ENCODE peak calls at places on chromosomes 3 and 15, in seven cellular contexts. W, K, P, Q, N, T and S are unnamed samples.
A peak's percentile ranks its signal among the peaks of the same experiment; 100 is the strongest.

GRCh38 chr15:45855907-45856579 is 221.2 kb downstream of the SQOR start:
- DNase-seq in K (no peak), P (no peak), Q (no peak), W (no peak), N (no peak), T (no peak), S (no peak)

GRCh38 chr3:23702198-23702597 is 103.6 kb upstream of the UBE2E1 start:
- DNase-seq in Q (no peak), N (no peak), T (no peak), W (no peak), K (peak; percentile 54), P (no peak), S (no peak)

GRCh38 chr15:29054171-29055045 is 168.6 kb downstream of the APBA2 start:
- DNase-seq in T (no peak), K (no peak), N (no peak), P (no peak), Q (no peak), W (no peak), S (no peak)

GRCh38 chr3:168024537-168024941 is 71.2 kb downstream of the GOLIM4 start:
- DNase-seq in N (peak; percentile 88), W (no peak), P (no peak), T (no peak), K (no peak), Q (no peak), S (no peak)

GRCh38 chr15:101054116-101054515 is 135.0 kb downstream of the LRRK1 start:
- DNase-seq in N (no peak), W (no peak), K (no peak), T (no peak), Q (no peak), P (no peak), S (no peak)

GRCh38 chr15:66400351-66400774 is 13.7 kb downstream of the MAP2K1 start:
- DNase-seq in N (no peak), T (no peak), P (no peak), W (no peak), K (no peak), Q (no peak), S (no peak)

GRCh38 chr3:193378706-193379105 is at the start of gene ATP13A5:
- DNase-seq in N (no peak), P (no peak), T (no peak), K (no peak), Q (no peak), W (no peak), S (no peak)

GRCh38 chr3:120153294-120153693 is 59.0 kb upstream of the GSK3B start:
- DNase-seq in W (no peak), P (no peak), T (no peak), K (no peak), Q (no peak), N (peak; percentile 80), S (no peak)

GRCh38 chr3:25293736-25294135 is 134.3 kb upstream of the RARB start:
- DNase-seq in N (no peak), Q (no peak), T (no peak), K (no peak), W (no peak), P (no peak), S (no peak)

GRCh38 chr3:17398959-17399551 is 343.4 kb downstream of the TBC1D5 start:
- DNase-seq in Q (no peak), T (no peak), W (no peak), K (no peak), N (no peak), P (no peak), S (no peak)

GRCh38 chr3:196518999-196519737 is 4.0 kb upstream of the SMCO1 start:
- DNase-seq in N (peak; percentile 91), T (peak; percentile 38), Q (peak; percentile 38), W (peak; percentile 29), K (peak; percentile 95), P (peak; percentile 53), S (no peak)

GRCh38 chr15:68614621-68615035 is 35.8 kb downstream of the CORO2B start:
- DNase-seq in K (peak; percentile 88), T (no peak), W (peak; percentile 66), P (no peak), Q (no peak), N (no peak), S (no peak)

GRCh38 chr3:10327592-10327991 is 6.7 kb upstream of the SEC13 start:
- DNase-seq in Q (no peak), N (no peak), T (no peak), K (no peak), W (no peak), P (no peak), S (no peak)

GRCh38 chr15:36232491-36232890 is 346.9 kb upstream of the CDIN1 start:
- DNase-seq in K (peak; percentile 69), P (no peak), T (no peak), W (no peak), N (no peak), Q (no peak), S (no peak)

GRCh38 chr15:66017009-66017408 is 147.7 kb downstream of the RAB11A start:
- DNase-seq in K (no peak), Q (no peak), T (no peak), N (no peak), P (no peak), W (no peak), S (no peak)

GRCh38 chr3:16917256-16917935 is 32.6 kb downstream of the PLCL2 start:
- DNase-seq in N (peak; percentile 25), Q (no peak), T (no peak), K (no peak), W (no peak), P (no peak), S (no peak)

GRCh38 chr15:42491540-42492225 is 742 bp upstream of the ZNF106 start:
- DNase-seq in Q (no peak), N (peak; percentile 77), W (no peak), T (no peak), K (no peak), P (no peak), S (no peak)

GRCh38 chr15:29674661-29675533 is 147.4 kb downstream of the TJP1 start:
- DNase-seq in Q (peak; percentile 89), N (peak; percentile 24), W (peak; percentile 58), P (no peak), K (peak; percentile 95), T (no peak), S (peak; percentile 92)

GRCh38 chr15:64355559-64356442 is at the start of gene CSNK1G1:
- DNase-seq in W (peak; percentile 93), N (peak; percentile 98), P (peak; percentile 95), T (peak; percentile 95), K (peak; percentile 99), Q (peak; percentile 93), S (peak; percentile 98)
- TF ChIP-seq CTCF in W (no peak), N (no peak), P (no peak), T (no peak), K (no peak), Q (no peak), S (no peak)

DNA sequence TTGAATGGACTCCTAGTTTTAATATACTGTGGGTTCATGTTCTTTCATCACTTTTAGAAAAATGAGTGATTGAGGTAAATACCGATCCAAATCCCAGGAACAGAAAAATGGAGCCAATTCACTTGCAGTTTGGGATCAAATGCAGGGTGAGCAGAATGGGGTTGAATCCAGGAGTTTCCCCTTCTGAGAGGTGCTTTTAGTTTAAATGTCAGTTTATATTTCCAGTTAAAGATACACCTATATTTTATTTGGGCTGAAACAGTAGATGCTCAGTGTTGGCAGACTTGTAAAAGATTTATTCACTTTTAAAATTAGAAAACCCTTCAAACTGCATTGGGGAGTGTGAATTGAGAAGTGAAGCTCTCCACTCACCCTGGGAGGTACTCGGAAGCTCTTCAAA is 2.6 kb downstream of the TRIM71 start:
- DNase-seq in Q (no peak), P (no peak), T (no peak), N (no peak), K (no peak), W (no peak), S (no peak)
- H3K4me3 ChIP-seq in Q (no peak overlapping the region), P (no peak overlapping the region), T (no peak overlapping the region), N (no peak overlapping the region), K (peak overlapping the region; percentile 100), W (no peak overlapping the region), S (peak overlapping the region; percentile 63)

GRCh38 chr3:31980530-31981205 is 394 bp downstream of the OSBPL10 start:
- DNase-seq in N (peak; percentile 28), P (peak; percentile 47), W (peak; percentile 44), T (peak; percentile 36), Q (peak; percentile 90), K (peak; percentile 81), S (peak; percentile 90)
- TF ChIP-seq CTCF in N (no peak), P (no peak), W (no peak), T (no peak), Q (no peak), K (peak; percentile 18), S (no peak)

GRCh38 chr15:74174216-74174965 is 881 bp downstream of the ISLR start:
- DNase-seq in N (peak; percentile 74), P (no peak), W (peak; percentile 35), T (no peak), Q (no peak), K (no peak), S (peak; percentile 54)
- H3K4me3 ChIP-seq in N (peak overlapping the region; percentile 77), P (peak overlapping the region; percentile 34), W (peak overlapping the region; percentile 51), T (no peak overlapping the region), Q (no peak overlapping the region), K (no peak overlapping the region), S (no peak overlapping the region)

GRCh38 chr15:74208496-74208895 is 5.9 kb upstream of the STRA6 start:
- DNase-seq in N (no peak), Q (no peak), P (no peak), W (no peak), K (peak; percentile 51), T (no peak), S (no peak)

GRCh38 chr15:74210729-74211128 is 8.1 kb upstream of the STRA6 start:
- DNase-seq in W (no peak), K (no peak), N (no peak), T (no peak), Q (no peak), P (no peak), S (no peak)

GRCh38 chr15:74209997-74210573 is 7.5 kb upstream of the STRA6 start:
- DNase-seq in T (no peak), Q (no peak), P (no peak), W (no peak), N (peak; percentile 99), K (no peak), S (no peak)

GRCh38 chr15:74208901-74209559 is 6.4 kb upstream of the STRA6 start:
- DNase-seq in P (no peak), N (peak; percentile 54), T (no peak), Q (no peak), K (peak; percentile 79), W (no peak), S (peak; percentile 36)

DNA sequence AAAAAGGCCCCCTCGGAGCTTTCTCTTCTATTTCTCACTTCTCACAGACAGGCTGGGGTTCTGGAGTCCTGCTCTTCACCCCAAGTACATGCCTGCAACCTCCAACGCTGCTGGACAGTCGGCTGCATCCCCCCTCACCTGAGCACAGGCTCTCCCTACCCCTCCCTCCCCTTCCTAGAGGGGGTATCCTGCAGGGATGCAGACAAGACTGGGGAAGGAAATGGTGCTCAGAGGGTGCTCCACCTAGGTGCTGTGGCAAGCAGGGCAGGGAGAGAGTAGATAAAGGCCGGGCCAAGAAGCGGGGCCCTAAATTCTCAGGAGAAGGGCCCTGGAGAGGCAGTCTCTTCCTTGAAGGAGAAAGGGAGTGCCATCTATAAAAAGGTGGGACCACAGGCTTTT is 7.0 kb upstream of the STRA6 start:
- DNase-seq in W (no peak), N (no peak), Q (no peak), T (no peak), K (no peak), P (no peak), S (peak; percentile 2)
- TF ChIP-seq CTCF in W (no peak), N (no peak), Q (no peak), T (no peak), K (peak; percentile 10), P (no peak), S (no peak)